ENCODE peak calls at places on chromosomes 5 and 9, in five cellular contexts. One of them, this sample, is unnamed.

GRCh38 chr9:94805585-94805984 is 79.1 kb downstream of the AOPEP start:
- DNase-seq in choroid plexus epithelial cell: peak; percentile 94
- DNase-seq in progenitor cell of endocrine pancreas: no peak
- DNase-seq in activated T-cell treated with anti-CD3 and anti-CD28 coated beads for 24 hours: no peak
- DNase-seq in head of caudate nucleus: no peak
- DNase-seq in this sample: no peak

GRCh38 chr5:104628906-104629305 is 1066.3 kb upstream of the NUDT12 start:
- DNase-seq in choroid plexus epithelial cell: peak; percentile 49
- DNase-seq in progenitor cell of endocrine pancreas: no peak
- DNase-seq in activated T-cell treated with anti-CD3 and anti-CD28 coated beads for 24 hours: no peak
- DNase-seq in head of caudate nucleus: no peak
- DNase-seq in this sample: no peak

GRCh38 chr5:149125386-149125891 is 15.9 kb upstream of the ABLIM3 start:
- DNase-seq in choroid plexus epithelial cell: peak; percentile 46
- DNase-seq in progenitor cell of endocrine pancreas: no peak
- DNase-seq in activated T-cell treated with anti-CD3 and anti-CD28 coated beads for 24 hours: no peak
- DNase-seq in head of caudate nucleus: no peak
- DNase-seq in this sample: peak; percentile 82

GRCh38 chr5:149367249-149367971 is 9.6 kb downstream of the PCYOX1L start:
- DNase-seq in choroid plexus epithelial cell: peak; percentile 82
- DNase-seq in progenitor cell of endocrine pancreas: peak; percentile 56
- DNase-seq in activated T-cell treated with anti-CD3 and anti-CD28 coated beads for 24 hours: peak; percentile 47
- DNase-seq in head of caudate nucleus: peak; percentile 70
- DNase-seq in this sample: peak; percentile 67

GRCh38 chr5:143828710-143829109 is 16.7 kb downstream of the HMHB1 start:
- DNase-seq in choroid plexus epithelial cell: no peak
- DNase-seq in progenitor cell of endocrine pancreas: no peak
- DNase-seq in activated T-cell treated with anti-CD3 and anti-CD28 coated beads for 24 hours: no peak
- DNase-seq in head of caudate nucleus: no peak
- DNase-seq in this sample: no peak

GRCh38 chr5:32329395-32329834 is 16.7 kb upstream of the MTMR12 start:
- DNase-seq in choroid plexus epithelial cell: peak; percentile 83
- DNase-seq in progenitor cell of endocrine pancreas: no peak
- DNase-seq in activated T-cell treated with anti-CD3 and anti-CD28 coated beads for 24 hours: peak; percentile 42
- DNase-seq in head of caudate nucleus: peak; percentile 79
- DNase-seq in this sample: peak; percentile 87

GRCh38 chr5:140358738-140359310 is 1.2 kb upstream of the SLC4A9 start:
- DNase-seq in choroid plexus epithelial cell: peak; percentile 63
- DNase-seq in progenitor cell of endocrine pancreas: no peak
- DNase-seq in activated T-cell treated with anti-CD3 and anti-CD28 coated beads for 24 hours: no peak
- DNase-seq in head of caudate nucleus: no peak
- DNase-seq in this sample: peak; percentile 34

GRCh38 chr5:38724301-38725030 is 121.3 kb upstream of the OSMR start:
- DNase-seq in choroid plexus epithelial cell: peak; percentile 76
- DNase-seq in progenitor cell of endocrine pancreas: no peak
- DNase-seq in activated T-cell treated with anti-CD3 and anti-CD28 coated beads for 24 hours: no peak
- DNase-seq in head of caudate nucleus: no peak
- DNase-seq in this sample: no peak

GRCh38 chr5:39213437-39214207 is 5.7 kb downstream of the FYB1 start:
- DNase-seq in choroid plexus epithelial cell: no peak
- DNase-seq in progenitor cell of endocrine pancreas: no peak
- DNase-seq in activated T-cell treated with anti-CD3 and anti-CD28 coated beads for 24 hours: no peak
- DNase-seq in head of caudate nucleus: no peak
- DNase-seq in this sample: no peak

GRCh38 chr5:143877196-143877595 is 65.2 kb downstream of the HMHB1 start:
- DNase-seq in choroid plexus epithelial cell: no peak
- DNase-seq in progenitor cell of endocrine pancreas: no peak
- DNase-seq in activated T-cell treated with anti-CD3 and anti-CD28 coated beads for 24 hours: no peak
- DNase-seq in head of caudate nucleus: no peak
- DNase-seq in this sample: no peak

GRCh38 chr9:137428841-137429545 is 5.8 kb downstream of the NOXA1 start:
- DNase-seq in choroid plexus epithelial cell: no peak
- DNase-seq in progenitor cell of endocrine pancreas: no peak
- DNase-seq in activated T-cell treated with anti-CD3 and anti-CD28 coated beads for 24 hours: no peak
- DNase-seq in head of caudate nucleus: no peak
- DNase-seq in this sample: no peak

This sample was measured in G401.